ENCODE peak calls at places on chromosomes 2 and 18, in four cellular contexts. C, X, Y and F are unnamed samples.

GRCh38 chr2:17156086-17156485 is 362.2 kb downstream of the RAD51AP2 start:
- DNase-seq in C (no peak), X (no peak), Y (no peak), F (no peak)

GRCh38 chr2:19769513-19769912 is 132.3 kb downstream of the TTC32 start:
- DNase-seq in C (peak; percentile 20), X (no peak), Y (no peak), F (no peak)

GRCh38 chr18:49224130-49224529 is 236.3 kb downstream of the DYM start:
- DNase-seq in C (no peak), X (peak; percentile 17), Y (no peak), F (no peak)

GRCh38 chr2:108171652-108172051 is 68.1 kb upstream of the SULT1C3 start:
- DNase-seq in C (no peak), X (no peak), Y (no peak), F (no peak)

GRCh38 chr2:138502253-138503086 is 900 bp downstream of the SPOPL start:
- DNase-seq in C (no peak), X (peak; percentile 45), Y (no peak), F (no peak)

GRCh38 chr2:161075701-161076100 is 84.5 kb upstream of the TANK start:
- DNase-seq in C (no peak), X (peak; percentile 64), Y (no peak), F (no peak)

GRCh38 chr2:66576381-66577330 is 141.7 kb downstream of the MEIS1 start:
- DNase-seq in C (peak; percentile 79), X (peak; percentile 66), Y (peak; percentile 75), F (peak; percentile 54)

GRCh38 chr2:173468394-173468793 is 113.7 kb downstream of the CDCA7 start:
- DNase-seq in C (no peak), X (no peak), Y (no peak), F (no peak)

GRCh38 chr2:15334650-15335326 is 226.3 kb downstream of the NBAS start:
- DNase-seq in C (peak; percentile 57), X (no peak), Y (no peak), F (no peak)

GRCh38 chr2:98172150-98172765 is 85.3 kb downstream of the VWA3B start:
- DNase-seq in C (no peak), X (no peak), Y (no peak), F (no peak)

GRCh38 chr18:11842562-11842961 is 8.7 kb upstream of the CHMP1B start:
- DNase-seq in C (no peak), X (no peak), Y (no peak), F (no peak)

GRCh38 chr2:11871421-11871820 is 125.0 kb downstream of the LPIN1 start:
- DNase-seq in C (no peak), X (no peak), Y (peak; percentile 4), F (no peak)

GRCh38 chr18:9988665-9989064 is 74.8 kb downstream of the VAPA start:
- DNase-seq in C (no peak), X (no peak), Y (no peak), F (no peak)

GRCh38 chr2:133241231-133241575 is 327.1 kb downstream of the NCKAP5 start:
- DNase-seq in C (peak; percentile 91), X (no peak), Y (no peak), F (no peak)

GRCh38 chr2:55165567-55165966 is 66.5 kb downstream of the CLHC1 start:
- DNase-seq in C (peak; percentile 71), X (no peak), Y (no peak), F (no peak)

GRCh38 chr2:36967236-36967876 is 1.0 kb upstream of the STRN start:
- DNase-seq in C (no peak), X (peak; percentile 29), Y (no peak), F (no peak)

GRCh38 chr2:226649201-226649600 is 150.4 kb downstream of the IRS1 start:
- DNase-seq in C (no peak), X (no peak), Y (no peak), F (no peak)

GRCh38 chr2:45670646-45671045 is 19.2 kb downstream of the PRKCE start:
- DNase-seq in C (no peak), X (no peak), Y (no peak), F (no peak)

GRCh38 chr2:39370101-39370500 is 67.0 kb downstream of the MAP4K3 start:
- DNase-seq in C (peak; percentile 36), X (no peak), Y (no peak), F (no peak)

GRCh38 chr2:227188292-227188691 is 23.9 kb downstream of the COL4A3 start:
- DNase-seq in C (peak; percentile 1), X (peak; percentile 45), Y (no peak), F (no peak)

GRCh38 chr2:182818541-182819308 is 47.7 kb downstream of the FRZB start:
- DNase-seq in C (no peak), X (peak; percentile 29), Y (no peak), F (peak; percentile 41)

GRCh38 chr2:189933911-189934399 is 128.6 kb downstream of the MSTN start:
- DNase-seq in C (peak; percentile 93), X (no peak), Y (no peak), F (no peak)

GRCh38 chr2:74828534-74828933 is 5.4 kb upstream of the HK2 start:
- DNase-seq in C (no peak), X (no peak), Y (no peak), F (no peak)

GRCh38 chr2:2640818-2641217 is 309.7 kb upstream of the MYT1L start:
- DNase-seq in C (no peak), X (no peak), Y (peak; percentile 38), F (no peak)

GRCh38 chr2:187435078-187435477 is 13.0 kb downstream of the CALCRL start:
- DNase-seq in C (no peak), X (peak; percentile 54), Y (no peak), F (no peak)

GRCh38 chr2:20145497-20146193 is 79.3 kb downstream of the SDC1 start:
- DNase-seq in C (no peak), X (peak; percentile 59), Y (no peak), F (no peak)

GRCh38 chr2:180456811-180457210 is 449.7 kb upstream of the CWC22 start:
- DNase-seq in C (no peak), X (no peak), Y (no peak), F (no peak)

GRCh38 chr2:148813603-148814065 is 61.4 kb upstream of the KIF5C start:
- DNase-seq in C (no peak), X (peak; percentile 94), Y (peak; percentile 83), F (peak; percentile 98)

GRCh38 chr2:54589340-54590215 is 133.5 kb downstream of the SPTBN1 start:
- DNase-seq in C (peak; percentile 70), X (no peak), Y (no peak), F (no peak)

GRCh38 chr18:62751341-62751821 is 36.0 kb downstream of the PHLPP1 start:
- DNase-seq in C (peak; percentile 25), X (peak; percentile 93), Y (no peak), F (peak; percentile 75)

GRCh38 chr2:69694894-69695849 is 46.8 kb upstream of the ANXA4 start:
- DNase-seq in C (peak; percentile 91), X (no peak), Y (no peak), F (no peak)

GRCh38 chr2:191453756-191454155 is 208.6 kb downstream of the MYO1B start:
- DNase-seq in C (no peak), X (no peak), Y (no peak), F (no peak)

GRCh38 chr2:47512581-47513083 is 109.7 kb downstream of the MSH2 start:
- DNase-seq in C (peak; percentile 64), X (peak; percentile 79), Y (no peak), F (no peak)

GRCh38 chr2:95353055-95353575 is 49.4 kb upstream of the FAHD2A start:
- DNase-seq in C (no peak), X (no peak), Y (peak; percentile 37), F (peak; percentile 17)

GRCh38 chr2:101842471-101842870 is 145.0 kb downstream of the MAP4K4 start:
- DNase-seq in C (no peak), X (no peak), Y (no peak), F (no peak)

GRCh38 chr2:98908909-98909308 is 27.1 kb downstream of the CRACDL start:
- DNase-seq in C (peak; percentile 52), X (no peak), Y (peak; percentile 30), F (no peak)

GRCh38 chr2:211367711-211368110 is 811.3 kb downstream of the CPS1 start:
- DNase-seq in C (no peak), X (peak; percentile 47), Y (no peak), F (no peak)

GRCh38 chr2:16665746-16666452 is at the start of gene CYRIA:
- DNase-seq in C (no peak), X (peak; percentile 30), Y (peak; percentile 71), F (peak; percentile 61)

GRCh38 chr18:78785706-78786105 is 193.9 kb upstream of the SALL3 start:
- DNase-seq in C (no peak), X (no peak), Y (no peak), F (no peak)

GRCh38 chr2:106127282-106127771 is 66.8 kb downstream of the UXS1 start:
- DNase-seq in C (peak; percentile 54), X (no peak), Y (no peak), F (no peak)
- H3K23ac ChIP-seq in C (no peak overlapping the region), X (no peak overlapping the region), Y (no peak overlapping the region), F (no peak overlapping the region)

DNA sequence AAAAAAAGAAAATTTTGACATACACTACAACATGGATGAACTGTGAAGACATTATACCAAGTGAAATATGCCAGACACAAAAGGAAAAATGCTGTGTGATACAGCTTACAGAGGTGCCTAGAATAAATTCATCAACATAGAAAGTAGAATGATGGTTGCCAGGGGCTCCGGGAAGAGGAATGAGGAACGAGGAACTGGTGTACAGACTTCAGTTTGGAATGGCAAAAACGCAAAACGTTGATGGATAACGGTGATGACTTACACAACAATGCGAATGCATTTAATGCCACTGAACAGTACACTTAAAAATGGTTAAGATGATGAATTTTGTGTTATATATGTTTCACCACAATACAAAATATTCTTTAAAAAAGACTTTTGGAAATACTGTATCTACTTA is 61.0 kb downstream of the TTC21B start:
- DNase-seq in C (no peak), X (no peak), Y (no peak), F (no peak)
- H3K56ac ChIP-seq in C (no peak overlapping the region), X (no peak overlapping the region), Y (no peak overlapping the region), F (no peak overlapping the region)

GRCh38 chr2:119689218-119689617 is 10.2 kb downstream of the TMEM177 start:
- DNase-seq in C (no peak), X (no peak), Y (no peak), F (no peak)
- H3K23ac ChIP-seq in C (no peak overlapping the region), X (peak overlapping the region; percentile 54), Y (no peak overlapping the region), F (no peak overlapping the region)

GRCh38 chr2:121456325-121456724 is 74.4 kb upstream of the RNU4ATAC start:
- DNase-seq in C (no peak), X (no peak), Y (no peak), F (no peak)
- H3K56ac ChIP-seq in C (no peak overlapping the region), X (no peak overlapping the region), Y (no peak overlapping the region), F (no peak overlapping the region)

GRCh38 chr2:232490221-232491138 is 2.8 kb upstream of the ECEL1 start:
- DNase-seq in C (no peak), X (no peak), Y (no peak), F (peak; percentile 22)

GRCh38 chr2:232489516-232490220 is 2.0 kb upstream of the ECEL1 start:
- DNase-seq in C (no peak), X (no peak), Y (no peak), F (peak; percentile 47)

GRCh38 chr2:232492236-232492848 is 4.7 kb upstream of the ECEL1 start:
- DNase-seq in C (no peak), X (no peak), Y (no peak), F (no peak)

GRCh38 chr2:232492963-232493700 is 5.5 kb upstream of the ECEL1 start:
- DNase-seq in C (no peak), X (no peak), Y (no peak), F (no peak)

GRCh38 chr2:232491139-232491780 is 3.6 kb upstream of the ECEL1 start:
- DNase-seq in C (no peak), X (no peak), Y (no peak), F (peak; percentile 22)
- H3K23ac ChIP-seq in C (no peak overlapping the region), X (no peak overlapping the region), Y (no peak overlapping the region), F (no peak overlapping the region)